ENCODE peak calls at places on chromosomes 13 and 19, in nine cellular contexts. One of them, this sample, is unnamed.

GRCh38 chr19:39867133-39867532 is 21.0 kb upstream of the FBL start:
- DNase-seq in ascending aorta: no peak
- DNase-seq in A549: no peak
- DNase-seq in CD4-positive, alpha-beta T cell: no peak
- DNase-seq in activated B cell treated with CpG ODN at 0.5 μM for 24 hours: no peak
- DNase-seq in neural crest cell: no peak
- DNase-seq in colonic mucosa: no peak
- DNase-seq in cardiac muscle cell: no peak
- DNase-seq in fibroblast of pulmonary artery: no peak
- DNase-seq in this sample: no peak

GRCh38 chr13:112575680-112576079 is 12.3 kb downstream of the TUBGCP3 start:
- DNase-seq in ascending aorta: no peak
- DNase-seq in A549: no peak
- DNase-seq in CD4-positive, alpha-beta T cell: no peak
- DNase-seq in activated B cell treated with CpG ODN at 0.5 μM for 24 hours: no peak
- DNase-seq in neural crest cell: no peak
- DNase-seq in colonic mucosa: no peak
- DNase-seq in cardiac muscle cell: no peak
- DNase-seq in fibroblast of pulmonary artery: peak
- DNase-seq in this sample: no peak

GRCh38 chr19:48797103-48797502 is 13.7 kb downstream of the BCAT2 start:
- DNase-seq in ascending aorta: no peak
- DNase-seq in A549: no peak
- DNase-seq in CD4-positive, alpha-beta T cell: no peak
- DNase-seq in activated B cell treated with CpG ODN at 0.5 μM for 24 hours: no peak
- DNase-seq in neural crest cell: no peak
- DNase-seq in colonic mucosa: no peak
- DNase-seq in cardiac muscle cell: no peak
- DNase-seq in fibroblast of pulmonary artery: no peak
- DNase-seq in this sample: no peak

GRCh38 chr13:34678154-34678553 is 263.9 kb upstream of the NBEA start:
- DNase-seq in ascending aorta: no peak
- DNase-seq in A549: peak
- DNase-seq in CD4-positive, alpha-beta T cell: no peak
- DNase-seq in activated B cell treated with CpG ODN at 0.5 μM for 24 hours: no peak
- DNase-seq in neural crest cell: no peak
- DNase-seq in colonic mucosa: no peak
- DNase-seq in cardiac muscle cell: peak
- DNase-seq in fibroblast of pulmonary artery: peak
- DNase-seq in this sample: no peak

GRCh38 chr13:112005925-112006324 is 61.0 kb upstream of the SOX1 start:
- DNase-seq in ascending aorta: no peak
- DNase-seq in A549: no peak
- DNase-seq in CD4-positive, alpha-beta T cell: no peak
- DNase-seq in activated B cell treated with CpG ODN at 0.5 μM for 24 hours: no peak
- DNase-seq in neural crest cell: no peak
- DNase-seq in colonic mucosa: no peak
- DNase-seq in cardiac muscle cell: no peak
- DNase-seq in fibroblast of pulmonary artery: no peak
- DNase-seq in this sample: no peak

GRCh38 chr13:47039106-47039505 is 142.3 kb upstream of the HTR2A start:
- DNase-seq in ascending aorta: no peak
- DNase-seq in A549: no peak
- DNase-seq in CD4-positive, alpha-beta T cell: no peak
- DNase-seq in activated B cell treated with CpG ODN at 0.5 μM for 24 hours: no peak
- DNase-seq in neural crest cell: no peak
- DNase-seq in colonic mucosa: no peak
- DNase-seq in cardiac muscle cell: peak
- DNase-seq in fibroblast of pulmonary artery: peak
- DNase-seq in this sample: no peak

GRCh38 chr19:45177817-45178261 is at the start of gene TRAPPC6A:
- DNase-seq in ascending aorta: no peak
- DNase-seq in A549: peak
- DNase-seq in CD4-positive, alpha-beta T cell: no peak
- DNase-seq in activated B cell treated with CpG ODN at 0.5 μM for 24 hours: no peak
- DNase-seq in neural crest cell: no peak
- DNase-seq in colonic mucosa: no peak
- DNase-seq in cardiac muscle cell: no peak
- DNase-seq in fibroblast of pulmonary artery: peak
- DNase-seq in this sample: no peak

GRCh38 chr13:90702050-90702449 is 645.4 kb upstream of the MIR17HG start:
- DNase-seq in ascending aorta: no peak
- DNase-seq in A549: no peak
- DNase-seq in CD4-positive, alpha-beta T cell: no peak
- DNase-seq in activated B cell treated with CpG ODN at 0.5 μM for 24 hours: no peak
- DNase-seq in neural crest cell: no peak
- DNase-seq in colonic mucosa: no peak
- DNase-seq in cardiac muscle cell: no peak
- DNase-seq in fibroblast of pulmonary artery: no peak
- DNase-seq in this sample: no peak

GRCh38 chr13:68048802-68049359 is 818.7 kb upstream of the PCDH9 start:
- DNase-seq in ascending aorta: no peak
- DNase-seq in A549: no peak
- DNase-seq in CD4-positive, alpha-beta T cell: no peak
- DNase-seq in activated B cell treated with CpG ODN at 0.5 μM for 24 hours: no peak
- DNase-seq in neural crest cell: no peak
- DNase-seq in colonic mucosa: no peak
- DNase-seq in cardiac muscle cell: no peak
- DNase-seq in fibroblast of pulmonary artery: no peak
- DNase-seq in this sample: no peak

GRCh38 chr19:10580979-10581631 is 6.0 kb downstream of the AP1M2 start:
- DNase-seq in ascending aorta: peak
- DNase-seq in A549: peak
- DNase-seq in CD4-positive, alpha-beta T cell: peak
- DNase-seq in activated B cell treated with CpG ODN at 0.5 μM for 24 hours: peak
- DNase-seq in neural crest cell: peak
- DNase-seq in colonic mucosa: peak
- DNase-seq in cardiac muscle cell: peak
- DNase-seq in fibroblast of pulmonary artery: peak
- DNase-seq in this sample: peak

GRCh38 chr19:13085673-13086072 is 17.0 kb downstream of the LYL1 start:
- DNase-seq in ascending aorta: no peak
- DNase-seq in A549: no peak
- DNase-seq in CD4-positive, alpha-beta T cell: no peak
- DNase-seq in activated B cell treated with CpG ODN at 0.5 μM for 24 hours: no peak
- DNase-seq in neural crest cell: no peak
- DNase-seq in colonic mucosa: no peak
- DNase-seq in cardiac muscle cell: no peak
- DNase-seq in fibroblast of pulmonary artery: no peak
- DNase-seq in this sample: no peak

GRCh38 chr19:36106441-36106840 is 4.5 kb upstream of the OVOL3 start:
- DNase-seq in ascending aorta: no peak
- DNase-seq in A549: no peak
- DNase-seq in CD4-positive, alpha-beta T cell: no peak
- DNase-seq in activated B cell treated with CpG ODN at 0.5 μM for 24 hours: no peak
- DNase-seq in neural crest cell: no peak
- DNase-seq in colonic mucosa: no peak
- DNase-seq in cardiac muscle cell: no peak
- DNase-seq in fibroblast of pulmonary artery: no peak
- DNase-seq in this sample: no peak

GRCh38 chr19:5697022-5697889 is 7.2 kb downstream of the RPL36 start:
- DNase-seq in ascending aorta: no peak
- DNase-seq in A549: no peak
- DNase-seq in CD4-positive, alpha-beta T cell: no peak
- DNase-seq in activated B cell treated with CpG ODN at 0.5 μM for 24 hours: no peak
- DNase-seq in neural crest cell: no peak
- DNase-seq in colonic mucosa: no peak
- DNase-seq in cardiac muscle cell: no peak
- DNase-seq in fibroblast of pulmonary artery: no peak
- DNase-seq in this sample: no peak

GRCh38 chr19:10315335-10316214 is at the start of gene FDX2:
- DNase-seq in ascending aorta: no peak
- DNase-seq in A549: peak
- DNase-seq in CD4-positive, alpha-beta T cell: peak
- DNase-seq in activated B cell treated with CpG ODN at 0.5 μM for 24 hours: peak
- DNase-seq in neural crest cell: peak
- DNase-seq in colonic mucosa: peak
- DNase-seq in cardiac muscle cell: peak
- DNase-seq in fibroblast of pulmonary artery: peak
- DNase-seq in this sample: peak

GRCh38 chr13:72403396-72404010 is 323.9 kb downstream of the MZT1 start:
- DNase-seq in ascending aorta: no peak
- DNase-seq in A549: no peak
- DNase-seq in CD4-positive, alpha-beta T cell: no peak
- DNase-seq in activated B cell treated with CpG ODN at 0.5 μM for 24 hours: no peak
- DNase-seq in neural crest cell: no peak
- DNase-seq in colonic mucosa: no peak
- DNase-seq in cardiac muscle cell: no peak
- DNase-seq in fibroblast of pulmonary artery: no peak
- DNase-seq in this sample: no peak
- TF ChIP-seq CTCF in ascending aorta: no peak
- TF ChIP-seq CTCF in A549: no peak
- TF ChIP-seq CTCF in CD4-positive, alpha-beta T cell: no peak
- TF ChIP-seq CTCF in activated B cell treated with CpG ODN at 0.5 μM for 24 hours: no peak
- TF ChIP-seq CTCF in neural crest cell: no peak
- TF ChIP-seq CTCF in colonic mucosa: no peak
- TF ChIP-seq CTCF in cardiac muscle cell: no peak
- TF ChIP-seq CTCF in fibroblast of pulmonary artery: no peak
- TF ChIP-seq CTCF in this sample: no peak

DNA sequence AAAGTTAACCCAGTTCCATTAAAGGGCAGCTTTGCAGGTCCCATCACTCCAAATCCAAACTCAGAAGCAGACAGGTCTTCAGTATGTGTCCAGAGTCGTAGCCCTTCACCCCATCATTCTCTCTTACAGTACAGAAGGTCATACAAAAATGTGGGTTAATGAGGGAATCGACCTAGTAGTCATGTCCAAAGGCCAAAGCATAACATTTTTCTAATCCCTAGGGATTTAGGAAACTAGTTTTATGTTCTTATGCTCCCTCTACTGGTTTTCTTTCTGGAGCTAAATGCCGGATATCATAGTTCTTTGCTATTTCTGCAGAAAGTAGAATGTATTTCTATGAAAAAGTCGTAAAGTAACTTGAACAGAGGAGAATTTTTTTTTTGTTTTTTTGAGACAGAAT is 72.2 kb downstream of the DHRS12 start:
- DNase-seq in ascending aorta: no peak
- DNase-seq in A549: peak
- DNase-seq in CD4-positive, alpha-beta T cell: no peak
- DNase-seq in activated B cell treated with CpG ODN at 0.5 μM for 24 hours: no peak
- DNase-seq in neural crest cell: no peak
- DNase-seq in colonic mucosa: no peak
- DNase-seq in cardiac muscle cell: peak
- DNase-seq in fibroblast of pulmonary artery: peak
- DNase-seq in this sample: no peak
- TF ChIP-seq CTCF in ascending aorta: peak
- TF ChIP-seq CTCF in A549: peak
- TF ChIP-seq CTCF in CD4-positive, alpha-beta T cell: no peak
- TF ChIP-seq CTCF in activated B cell treated with CpG ODN at 0.5 μM for 24 hours: no peak
- TF ChIP-seq CTCF in neural crest cell: no peak
- TF ChIP-seq CTCF in colonic mucosa: no peak
- TF ChIP-seq CTCF in cardiac muscle cell: peak
- TF ChIP-seq CTCF in fibroblast of pulmonary artery: peak
- TF ChIP-seq CTCF in this sample: no peak

GRCh38 chr13:78875792-78876580 is 217.0 kb upstream of the OBI1 start:
- DNase-seq in ascending aorta: no peak
- DNase-seq in A549: no peak
- DNase-seq in CD4-positive, alpha-beta T cell: no peak
- DNase-seq in activated B cell treated with CpG ODN at 0.5 μM for 24 hours: no peak
- DNase-seq in neural crest cell: no peak
- DNase-seq in colonic mucosa: no peak
- DNase-seq in cardiac muscle cell: no peak
- DNase-seq in fibroblast of pulmonary artery: no peak
- DNase-seq in this sample: no peak
- TF ChIP-seq CTCF in ascending aorta: no peak
- TF ChIP-seq CTCF in A549: no peak
- TF ChIP-seq CTCF in CD4-positive, alpha-beta T cell: no peak
- TF ChIP-seq CTCF in activated B cell treated with CpG ODN at 0.5 μM for 24 hours: no peak
- TF ChIP-seq CTCF in neural crest cell: no peak
- TF ChIP-seq CTCF in colonic mucosa: no peak
- TF ChIP-seq CTCF in cardiac muscle cell: no peak
- TF ChIP-seq CTCF in fibroblast of pulmonary artery: no peak
- TF ChIP-seq CTCF in this sample: no peak

GRCh38 chr13:36344173-36344572 is 2.0 kb downstream of the SPART start:
- DNase-seq in ascending aorta: no peak
- DNase-seq in A549: peak
- DNase-seq in CD4-positive, alpha-beta T cell: no peak
- DNase-seq in activated B cell treated with CpG ODN at 0.5 μM for 24 hours: no peak
- DNase-seq in neural crest cell: no peak
- DNase-seq in colonic mucosa: no peak
- DNase-seq in cardiac muscle cell: peak
- DNase-seq in fibroblast of pulmonary artery: peak
- DNase-seq in this sample: no peak

GRCh38 chr13:36347826-36348225 is 1.6 kb upstream of the SPART start:
- DNase-seq in ascending aorta: no peak
- DNase-seq in A549: no peak
- DNase-seq in CD4-positive, alpha-beta T cell: no peak
- DNase-seq in activated B cell treated with CpG ODN at 0.5 μM for 24 hours: no peak
- DNase-seq in neural crest cell: no peak
- DNase-seq in colonic mucosa: no peak
- DNase-seq in cardiac muscle cell: no peak
- DNase-seq in fibroblast of pulmonary artery: no peak
- DNase-seq in this sample: no peak

GRCh38 chr13:36345438-36346221 is 564 bp downstream of the SPART start:
- DNase-seq in ascending aorta: peak
- DNase-seq in A549: peak
- DNase-seq in CD4-positive, alpha-beta T cell: peak
- DNase-seq in activated B cell treated with CpG ODN at 0.5 μM for 24 hours: peak
- DNase-seq in neural crest cell: peak
- DNase-seq in colonic mucosa: peak
- DNase-seq in cardiac muscle cell: peak
- DNase-seq in fibroblast of pulmonary artery: peak
- DNase-seq in this sample: peak

GRCh38 chr13:36344886-36345437 is 1.2 kb downstream of the SPART start:
- DNase-seq in ascending aorta: no peak
- DNase-seq in A549: no peak
- DNase-seq in CD4-positive, alpha-beta T cell: no peak
- DNase-seq in activated B cell treated with CpG ODN at 0.5 μM for 24 hours: no peak
- DNase-seq in neural crest cell: no peak
- DNase-seq in colonic mucosa: no peak
- DNase-seq in cardiac muscle cell: peak
- DNase-seq in fibroblast of pulmonary artery: peak
- DNase-seq in this sample: no peak

DNA sequence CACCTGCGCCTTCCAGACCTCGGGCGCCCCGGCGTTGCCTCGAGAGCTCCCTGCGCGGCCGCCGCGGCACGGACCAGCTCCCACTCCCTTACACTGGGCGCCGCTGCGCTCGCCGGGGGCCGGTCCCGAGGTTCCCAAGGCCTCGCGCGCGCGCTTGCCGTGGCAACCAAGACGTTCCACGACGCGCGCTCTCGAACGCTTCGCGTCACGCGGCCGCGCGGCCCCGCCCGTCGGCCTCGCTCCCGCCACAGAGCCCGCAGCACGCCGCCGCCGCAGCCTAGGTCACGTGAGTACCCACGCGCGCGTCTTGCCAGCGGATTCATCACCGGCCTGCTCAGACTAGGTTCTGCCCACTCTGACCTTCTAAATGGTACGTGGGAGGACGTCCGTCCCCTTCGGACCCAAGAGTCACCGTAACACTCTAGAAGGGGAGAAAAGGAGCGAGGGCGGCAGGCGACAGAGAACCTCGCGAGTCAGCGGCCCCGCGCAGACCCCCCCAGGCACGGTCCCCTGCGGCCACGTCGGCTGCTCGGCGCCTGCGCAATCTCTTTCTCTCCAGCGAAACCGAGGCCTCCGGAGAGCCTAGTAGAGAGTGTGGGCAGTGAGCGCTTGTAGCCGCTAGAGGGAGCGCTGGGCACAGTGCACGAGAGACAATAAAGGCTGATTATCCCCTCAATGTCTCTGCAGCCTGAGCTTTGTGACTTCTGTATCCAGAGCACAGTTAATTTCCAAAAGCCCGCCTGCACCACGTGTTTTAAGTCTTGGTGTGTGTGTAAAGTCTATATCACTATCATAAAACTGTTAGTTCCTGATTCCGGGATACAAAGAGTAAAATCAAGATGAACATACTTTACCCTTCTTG is at the start of gene SPART:
- DNase-seq in ascending aorta: peak
- DNase-seq in A549: peak
- DNase-seq in CD4-positive, alpha-beta T cell: peak
- DNase-seq in activated B cell treated with CpG ODN at 0.5 μM for 24 hours: peak
- DNase-seq in neural crest cell: peak
- DNase-seq in colonic mucosa: peak
- DNase-seq in cardiac muscle cell: peak
- DNase-seq in fibroblast of pulmonary artery: peak
- DNase-seq in this sample: peak
- TF ChIP-seq CTCF in ascending aorta: peak
- TF ChIP-seq CTCF in A549: peak
- TF ChIP-seq CTCF in CD4-positive, alpha-beta T cell: peak
- TF ChIP-seq CTCF in activated B cell treated with CpG ODN at 0.5 μM for 24 hours: peak
- TF ChIP-seq CTCF in neural crest cell: peak
- TF ChIP-seq CTCF in colonic mucosa: peak
- TF ChIP-seq CTCF in cardiac muscle cell: peak
- TF ChIP-seq CTCF in fibroblast of pulmonary artery: peak
- TF ChIP-seq CTCF in this sample: peak